ENCODE peak calls at places on chromosomes 12 and 14, in four cellular contexts. B is thoracic aorta, L is pancreas, C is tibial artery. U is an unnamed sample. For H3K4me1, the result is how much of the 10 kb centered on the place peaks cover.

GRCh38 chr14:106686533-106686932 is 1160.2 kb downstream of the TMEM121 start:
- DNase-seq in B (no peak), L (no peak), C (no peak), U (no peak)

GRCh38 chr14:71336488-71337192 is 429.4 kb downstream of the PCNX1 start:
- DNase-seq in B (no peak), L (no peak), C (no peak), U (no peak)

GRCh38 chr14:63295231-63295685 is 23.5 kb downstream of the GPHB5 start:
- DNase-seq in B (no peak), L (no peak), C (no peak), U (no peak)

GRCh38 chr14:52338282-52338681 is 24.2 kb downstream of the PTGER2 start:
- DNase-seq in B (no peak), L (no peak), C (no peak), U (no peak)

GRCh38 chr12:79300199-79300568 is 390.6 kb downstream of the PAWR start:
- DNase-seq in B (no peak), L (no peak), C (no peak), U (no peak)

GRCh38 chr12:54988402-54989054 is 4.0 kb upstream of the TESPA1 start:
- DNase-seq in B (no peak), L (peak), C (no peak), U (no peak)

GRCh38 chr14:71103662-71104484 is 196.6 kb downstream of the PCNX1 start:
- DNase-seq in B (no peak), L (no peak), C (no peak), U (no peak)

GRCh38 chr12:75289678-75290200 is 40.4 kb downstream of the CAPS2 start:
- DNase-seq in B (no peak), L (no peak), C (no peak), U (no peak)

DNA sequence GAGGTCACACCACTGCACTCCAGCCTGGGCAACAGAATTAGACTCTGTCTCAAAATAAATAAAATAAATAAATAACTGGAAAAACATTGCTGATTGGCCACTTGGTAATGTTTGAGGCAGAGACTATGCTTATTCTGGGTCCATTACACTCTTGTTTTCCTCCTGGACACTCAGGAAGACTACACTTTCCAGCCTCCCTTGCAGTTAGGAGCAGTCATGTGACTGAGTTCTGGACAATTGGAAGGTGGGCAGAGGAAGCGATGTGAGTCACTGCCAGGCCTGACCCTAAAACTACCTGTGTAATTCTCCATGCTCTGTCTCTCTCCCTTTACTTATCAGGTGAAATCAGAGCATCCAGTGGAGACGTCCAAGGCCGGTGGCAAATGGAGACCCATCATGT is 74.4 kb downstream of the VCPKMT start:
- DNase-seq in B (no peak), L (no peak), C (no peak), U (no peak)
- TF ChIP-seq CTCF in B (no peak), L (no peak), C (no peak), U (no peak)

DNA sequence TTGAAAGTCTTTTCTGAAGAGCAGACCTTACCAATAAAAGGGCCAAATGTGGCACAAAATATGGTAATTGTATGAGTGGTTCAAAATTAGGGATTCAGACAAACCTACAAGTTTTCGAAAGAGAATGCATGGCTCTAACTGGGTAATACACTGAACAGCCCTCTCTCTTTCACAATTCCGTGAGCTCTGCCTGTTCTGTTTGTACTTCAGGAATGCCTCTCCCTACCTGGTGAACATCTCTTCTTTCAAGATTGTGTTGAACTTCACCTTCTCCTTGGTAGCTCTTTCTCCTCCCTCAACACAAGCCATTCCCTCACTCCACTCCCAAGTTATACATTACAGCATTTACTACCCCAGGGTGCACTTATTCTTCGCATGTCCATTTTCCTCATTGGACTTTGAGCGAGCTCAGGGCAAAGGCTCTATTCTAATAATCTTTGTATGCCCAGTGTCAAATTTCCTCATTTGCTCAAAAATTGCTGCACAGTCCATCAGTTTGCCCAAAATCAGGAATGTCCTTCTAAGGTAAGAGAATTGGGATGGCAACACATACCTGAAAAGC is 28.3 kb downstream of the NRDE2 start:
- DNase-seq in B (no peak), L (no peak), C (no peak), U (no peak)
- H3K4me3 ChIP-seq in B (no peak), L (no peak), C (no peak), U (no peak)

GRCh38 chr12:113234483-113234882 is 13.2 kb downstream of the TPCN1 start:
- DNase-seq in B (no peak), L (no peak), C (peak), U (no peak)
- H3K4me1 ChIP-seq in B (half or more), L (under half), C (under half), U (half or more)

GRCh38 chr14:96663491-96664067 is 133.6 kb upstream of the VRK1 start:
- DNase-seq in B (no peak), L (no peak), C (no peak), U (peak)

GRCh38 chr14:96670391-96670790 is 126.8 kb upstream of the VRK1 start:
- DNase-seq in B (no peak), L (no peak), C (no peak), U (peak)

GRCh38 chr14:96663076-96663475 is 134.1 kb upstream of the VRK1 start:
- DNase-seq in B (no peak), L (no peak), C (no peak), U (peak)

GRCh38 chr14:96662116-96662901 is 134.9 kb upstream of the VRK1 start:
- DNase-seq in B (no peak), L (no peak), C (no peak), U (peak)

DNA sequence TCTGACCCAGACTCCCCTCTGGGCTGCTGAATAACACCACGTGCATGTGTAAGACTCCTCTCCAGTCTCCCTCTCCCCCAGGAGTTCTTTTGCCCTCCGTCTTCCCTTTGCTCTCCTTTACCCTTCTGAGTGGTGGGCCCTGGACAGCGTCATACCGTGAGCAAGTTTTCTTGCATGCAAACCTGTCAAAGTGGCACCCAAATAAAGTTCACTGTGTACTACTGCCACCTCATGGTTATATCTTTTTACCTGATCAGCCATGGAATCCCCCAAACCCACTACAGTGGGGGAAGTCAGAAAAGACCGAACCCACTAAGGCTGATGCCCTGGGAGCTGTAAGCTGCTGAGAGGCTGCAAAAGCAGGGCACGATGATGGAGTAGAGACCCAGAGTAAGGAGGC is 131.1 kb upstream of the VRK1 start:
- DNase-seq in B (no peak), L (no peak), C (no peak), U (peak)
- TF ChIP-seq CTCF in B (no peak), L (no peak), C (no peak), U (no peak)

DNA sequence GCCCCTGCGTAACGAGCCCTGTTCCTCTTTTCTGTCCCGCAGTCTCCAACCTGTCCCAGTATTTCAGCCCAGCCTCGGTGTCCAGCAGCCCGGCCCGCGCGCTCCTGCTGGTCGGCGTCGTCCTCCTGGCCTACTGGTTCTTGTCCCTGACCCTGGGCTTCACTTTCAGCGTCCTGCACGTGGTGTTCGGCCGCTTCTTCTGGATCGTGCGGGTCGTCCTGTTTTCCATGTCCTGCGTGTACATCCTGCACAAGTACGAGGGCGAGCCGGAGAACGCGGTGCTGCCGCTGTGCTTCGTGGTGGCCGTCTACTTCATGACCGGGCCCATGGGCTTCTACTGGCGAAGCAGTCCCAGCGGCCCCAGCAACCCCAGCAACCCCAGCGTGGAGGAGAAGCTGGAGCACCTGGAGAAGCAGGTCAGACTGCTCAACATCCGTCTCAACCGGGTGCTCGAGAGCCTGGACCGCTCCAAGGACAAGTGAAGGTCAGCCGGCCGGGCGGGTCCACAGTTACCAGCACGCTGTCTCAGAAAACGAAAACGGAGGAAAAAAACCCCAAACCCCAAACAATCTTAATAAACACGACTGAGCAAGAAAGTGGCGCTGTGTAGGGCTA is 31.6 kb downstream of the BRI3BP start:
- DNase-seq in B (no peak), L (peak), C (no peak), U (no peak)
- H3K4me3 ChIP-seq in B (no peak), L (no peak), C (no peak), U (no peak)

DNA sequence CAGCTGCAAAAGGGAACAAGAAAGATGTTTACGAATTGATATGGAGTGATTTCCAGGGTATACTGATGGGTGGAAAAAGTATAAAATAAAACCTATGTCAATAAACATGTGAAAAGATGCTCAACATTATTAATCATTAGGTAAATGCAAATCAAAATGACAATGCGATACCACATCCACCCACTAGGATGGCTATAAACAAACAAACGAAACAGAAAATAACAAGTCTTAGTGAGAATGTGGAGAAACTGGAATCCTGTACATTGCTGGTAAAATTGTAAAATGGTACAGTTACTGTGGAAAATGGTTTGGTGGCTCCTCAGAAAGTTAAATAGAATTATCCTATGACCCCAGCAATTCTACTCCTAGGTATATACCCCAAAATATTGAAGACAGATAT is 9.5 kb upstream of the BEST3 start:
- DNase-seq in B (no peak), L (no peak), C (no peak), U (no peak)
- H3K4me1 ChIP-seq in B (under half), L (under half), C (under half), U (under half)

DNA sequence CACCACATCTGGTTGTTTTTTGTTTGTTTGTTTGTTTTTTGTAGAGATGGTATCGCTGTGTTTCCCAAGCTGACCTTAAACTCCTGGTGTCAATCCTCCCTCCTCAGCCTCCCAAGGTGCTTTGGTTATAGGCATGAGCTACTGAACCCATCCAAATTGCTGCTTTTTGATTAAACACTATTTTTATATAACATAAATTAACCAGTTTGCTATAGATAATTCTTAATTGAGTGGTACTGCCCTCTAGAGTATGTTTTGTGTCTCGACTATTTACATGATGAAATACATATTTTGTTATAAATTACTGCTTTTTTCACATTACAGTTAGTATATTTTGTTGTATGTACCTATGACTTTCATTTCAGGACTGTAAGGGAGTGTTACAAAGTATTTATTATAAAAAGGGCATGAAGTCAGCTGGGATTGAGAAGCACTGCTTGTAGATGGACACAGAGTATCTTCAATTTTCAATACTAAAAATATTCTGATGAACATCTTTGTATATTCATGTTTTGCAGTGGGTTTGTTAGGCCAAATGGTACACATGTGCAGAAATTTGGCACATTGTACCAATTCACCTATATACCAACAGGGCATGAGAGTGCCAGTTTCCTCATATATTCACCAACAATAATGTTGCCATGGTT is 14.9 kb upstream of the SCAF11 start:
- DNase-seq in B (no peak), L (no peak), C (no peak), U (no peak)
- TF ChIP-seq CTCF in B (no peak), L (peak), C (no peak), U (peak)